ENCODE peak calls at places on chromosome 5, in six cellular contexts. P, K, O, W, I and D are unnamed samples.

GRCh38 chr5:148791334-148791667 is 35.1 kb upstream of the ADRB2 start:
- DNase-seq in P (no peak), K (no peak), O (no peak), W (no peak), I (no peak), D (no peak)

GRCh38 chr5:56429110-56429561 is 196.0 kb upstream of the ANKRD55 start:
- DNase-seq in P (no peak), K (peak), O (no peak), W (no peak), I (no peak), D (no peak)

GRCh38 chr5:89265511-89266169 is 382.7 kb upstream of the MEF2C start:
- DNase-seq in P (no peak), K (no peak), O (no peak), W (no peak), I (no peak), D (peak)

GRCh38 chr5:125928663-125929062 is 494.5 kb upstream of the GRAMD2B start:
- DNase-seq in P (no peak), K (no peak), O (no peak), W (no peak), I (no peak), D (no peak)

GRCh38 chr5:10704949-10705621 is 55.9 kb downstream of the DAP start:
- DNase-seq in P (no peak), K (no peak), O (no peak), W (no peak), I (no peak), D (peak)

GRCh38 chr5:139705655-139706587 is 57.8 kb downstream of the CXXC5 start:
- DNase-seq in P (no peak), K (no peak), O (no peak), W (no peak), I (no peak), D (peak)

GRCh38 chr5:83924171-83924570 is 203.5 kb upstream of the HAPLN1 start:
- DNase-seq in P (no peak), K (no peak), O (no peak), W (no peak), I (no peak), D (peak)

GRCh38 chr5:115472601-115473000 is 72.0 kb downstream of the FEM1C start:
- DNase-seq in P (no peak), K (no peak), O (no peak), W (no peak), I (no peak), D (no peak)

GRCh38 chr5:56447656-56448055 is 214.5 kb upstream of the ANKRD55 start:
- DNase-seq in P (no peak), K (no peak), O (no peak), W (no peak), I (no peak), D (no peak)

GRCh38 chr5:133071983-133072531 is 20.2 kb downstream of the HSPA4 start:
- DNase-seq in P (no peak), K (no peak), O (no peak), W (no peak), I (no peak), D (no peak)

GRCh38 chr5:64947031-64947430 is 178.3 kb downstream of the CWC27 start:
- DNase-seq in P (no peak), K (no peak), O (no peak), W (no peak), I (no peak), D (no peak)

GRCh38 chr5:167479796-167480195 is 811.6 kb upstream of the WWC1 start:
- DNase-seq in P (no peak), K (no peak), O (no peak), W (no peak), I (no peak), D (peak)

GRCh38 chr5:141657937-141658545 is 6.8 kb upstream of the FCHSD1 start:
- DNase-seq in P (no peak), K (peak), O (no peak), W (no peak), I (no peak), D (peak)

GRCh38 chr5:103503065-103503464 is 59.5 kb downstream of the NUDT12 start:
- DNase-seq in P (no peak), K (no peak), O (no peak), W (no peak), I (no peak), D (no peak)

GRCh38 chr5:98397081-98397480 is 376.4 kb upstream of the RGMB start:
- DNase-seq in P (no peak), K (no peak), O (no peak), W (no peak), I (no peak), D (no peak)

GRCh38 chr5:138663009-138663408 is 87.8 kb upstream of the HSPA9 start:
- DNase-seq in P (peak), K (no peak), O (no peak), W (no peak), I (no peak), D (no peak)

GRCh38 chr5:135318037-135318436 is 81.0 kb downstream of the MACROH2A1 start:
- DNase-seq in P (no peak), K (no peak), O (no peak), W (no peak), I (no peak), D (no peak)

GRCh38 chr5:107367919-107368318 is 302.8 kb downstream of the EFNA5 start:
- DNase-seq in P (no peak), K (no peak), O (no peak), W (no peak), I (no peak), D (no peak)

GRCh38 chr5:140251527-140251973 is 51.4 kb downstream of the PFDN1 start:
- DNase-seq in P (peak), K (peak), O (no peak), W (peak), I (no peak), D (peak)

GRCh38 chr5:16855475-16855874 is 80.6 kb downstream of the MYO10 start:
- DNase-seq in P (no peak), K (no peak), O (no peak), W (no peak), I (no peak), D (no peak)

GRCh38 chr5:82730862-82731261 is 346.3 kb downstream of the TMEM167A start:
- DNase-seq in P (no peak), K (no peak), O (no peak), W (no peak), I (no peak), D (no peak)

GRCh38 chr5:122263352-122264030 is 48.5 kb upstream of the SNCAIP start:
- DNase-seq in P (no peak), K (no peak), O (no peak), W (no peak), I (no peak), D (peak)

GRCh38 chr5:98414938-98415337 is 358.5 kb upstream of the RGMB start:
- DNase-seq in P (no peak), K (no peak), O (no peak), W (no peak), I (no peak), D (peak)

GRCh38 chr5:112232651-112233050 is 186.4 kb downstream of the EPB41L4A start:
- DNase-seq in P (no peak), K (peak), O (peak), W (no peak), I (no peak), D (no peak)

GRCh38 chr5:137743031-137743640 is 7.2 kb upstream of the KLHL3 start:
- DNase-seq in P (peak), K (peak), O (peak), W (no peak), I (peak), D (peak)

GRCh38 chr5:399296-400281 is 43.4 kb upstream of the EXOC3 start:
- DNase-seq in P (no peak), K (peak), O (peak), W (no peak), I (peak), D (peak)

GRCh38 chr5:180816608-180817534 is 14.3 kb upstream of the MGAT1 start:
- DNase-seq in P (no peak), K (no peak), O (no peak), W (no peak), I (no peak), D (no peak)

GRCh38 chr5:57094753-57095683 is 78.8 kb upstream of the GPBP1 start:
- DNase-seq in P (no peak), K (peak), O (peak), W (no peak), I (no peak), D (no peak)

DNA sequence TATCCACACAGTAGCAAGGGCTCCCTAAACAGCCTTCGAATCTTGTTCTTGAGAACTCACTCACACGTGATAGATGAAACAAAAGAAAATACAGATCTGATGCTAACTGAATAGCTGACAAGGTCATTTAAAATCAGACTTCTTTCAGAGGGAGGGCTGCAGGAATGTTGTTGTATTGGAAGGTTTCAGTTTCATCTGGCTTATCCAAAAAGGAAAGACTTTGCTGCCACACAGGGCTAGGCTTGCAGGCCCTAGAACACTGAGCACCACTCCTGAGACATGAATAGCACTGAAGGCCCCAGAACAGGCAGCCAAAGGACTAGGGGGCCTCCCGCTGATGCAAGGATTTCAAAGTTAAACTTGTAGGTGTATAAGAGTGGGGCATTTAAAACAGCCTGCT is 3.1 kb downstream of the CD180 start:
- DNase-seq in P (no peak), K (no peak), O (no peak), W (no peak), I (no peak), D (no peak)
- H3K27ac ChIP-seq in P (no peak), K (no peak), O (peak), W (no peak), I (peak), D (no peak)

DNA sequence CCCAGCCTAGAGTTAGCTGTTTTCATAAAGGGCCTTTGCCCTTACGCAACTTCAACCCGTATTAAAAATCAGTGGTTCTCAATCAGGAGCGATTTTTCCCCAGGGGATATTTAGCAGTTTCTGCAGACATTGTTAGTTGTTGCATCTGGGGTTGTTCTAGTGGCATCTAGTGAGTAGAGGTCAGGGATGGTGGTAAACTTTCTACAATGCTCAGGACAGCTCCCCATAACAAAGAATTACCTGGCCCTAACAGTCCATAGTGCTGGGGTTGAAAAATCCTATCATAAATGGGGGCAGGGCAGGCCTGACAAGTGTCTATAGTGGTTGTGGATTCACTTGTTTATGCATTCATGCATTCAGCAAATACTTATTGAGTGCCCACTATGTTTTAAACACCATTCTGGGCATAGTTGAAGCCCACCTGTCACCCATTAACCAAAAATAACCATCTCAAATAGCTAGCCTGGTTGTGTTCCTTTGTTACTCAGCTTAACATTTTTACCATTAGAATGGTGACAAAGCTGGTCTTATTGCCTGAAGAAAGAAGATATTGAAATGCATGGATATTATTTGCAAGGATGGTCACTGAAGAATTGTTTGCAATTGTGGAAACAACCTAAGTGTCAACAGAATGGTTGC is 15.9 kb upstream of the FGF1 start:
- DNase-seq in P (no peak), K (no peak), O (no peak), W (no peak), I (no peak), D (no peak)
- H3K27ac ChIP-seq in P (no peak), K (no peak), O (no peak), W (no peak), I (no peak), D (no peak)

GRCh38 chr5:127705120-127705892 is 2.1 kb downstream of the CCDC192 start:
- DNase-seq in P (no peak), K (peak), O (no peak), W (no peak), I (peak), D (peak)

GRCh38 chr5:127700237-127700766 is 2.9 kb upstream of the CCDC192 start:
- DNase-seq in P (no peak), K (no peak), O (no peak), W (no peak), I (no peak), D (peak)

GRCh38 chr5:127702434-127702833 is 757 bp upstream of the CCDC192 start:
- DNase-seq in P (no peak), K (no peak), O (no peak), W (no peak), I (no peak), D (peak)

GRCh38 chr5:127699416-127699815 is 3.8 kb upstream of the CCDC192 start:
- DNase-seq in P (no peak), K (no peak), O (no peak), W (no peak), I (no peak), D (no peak)

DNA sequence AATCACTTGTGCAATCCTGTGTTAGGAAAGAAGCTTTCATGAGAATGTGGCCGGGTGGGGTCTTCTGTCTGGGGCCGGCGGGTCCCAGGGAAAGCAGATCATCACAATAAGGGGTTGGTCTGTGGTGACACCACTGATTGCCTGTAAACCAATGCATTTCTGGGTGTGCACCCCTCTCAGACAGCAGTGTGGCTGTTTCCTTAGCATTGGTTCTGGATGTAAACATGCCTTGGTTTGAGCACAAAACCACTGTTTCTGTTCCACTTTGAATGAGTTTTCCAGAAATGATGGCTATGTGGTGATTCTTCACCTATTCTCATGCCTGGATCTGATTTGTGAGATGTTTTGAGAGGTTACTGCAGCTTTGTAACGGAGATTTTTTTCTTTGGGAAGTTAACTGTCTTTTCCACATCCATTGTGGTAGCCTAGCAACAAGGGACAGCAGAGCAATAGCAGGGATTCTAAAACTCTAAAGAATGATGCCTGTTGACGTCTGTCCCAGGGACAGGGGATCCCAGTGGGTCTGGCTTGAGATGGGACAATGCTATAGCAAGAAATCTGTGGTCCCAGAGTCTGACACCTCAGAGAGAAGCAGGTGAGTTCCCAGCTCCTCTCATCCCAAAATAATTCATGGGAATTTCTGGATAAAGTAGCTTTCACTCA is at the start of gene CCDC192:
- DNase-seq in P (no peak), K (no peak), O (no peak), W (no peak), I (no peak), D (no peak)
- H3K27ac ChIP-seq in P (no peak), K (no peak), O (no peak), W (no peak), I (no peak), D (no peak)

DNA sequence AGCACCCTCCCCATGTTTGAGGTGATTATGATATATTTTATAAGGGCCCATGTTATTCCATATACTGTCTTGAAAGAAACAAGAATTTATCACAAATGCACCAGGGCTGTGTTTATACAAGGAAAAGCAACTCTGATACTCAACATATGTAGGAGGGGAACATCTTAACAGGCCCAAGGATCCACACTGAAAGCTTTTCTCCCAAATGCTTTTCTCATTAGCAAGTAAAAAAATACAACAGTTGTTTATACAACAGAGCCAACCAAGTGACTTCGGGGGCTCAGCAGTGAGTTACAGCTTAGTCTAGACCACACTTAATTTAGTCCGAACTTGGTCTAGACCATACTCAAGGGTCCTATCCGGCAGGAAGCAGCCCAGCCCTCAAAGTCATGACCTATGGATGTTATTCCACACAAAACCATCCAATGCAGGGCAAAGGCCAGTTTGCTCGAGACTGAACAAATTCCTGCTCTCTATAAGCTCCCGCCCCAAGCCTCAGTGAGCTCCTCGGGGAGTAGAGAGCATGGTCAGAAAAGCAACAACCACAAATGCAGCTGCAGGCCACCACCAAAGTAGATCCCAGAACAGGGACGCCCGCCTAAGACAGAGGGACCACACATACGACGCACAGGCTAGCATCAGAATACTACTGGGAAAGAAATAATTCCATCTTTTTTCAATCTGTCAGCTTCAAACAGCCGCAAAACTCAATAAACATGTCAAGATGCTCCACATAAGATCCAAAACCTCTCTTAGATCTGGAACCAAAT is 6.8 kb downstream of the GZMK start:
- DNase-seq in P (no peak), K (no peak), O (no peak), W (no peak), I (no peak), D (no peak)
- H3K27ac ChIP-seq in P (no peak), K (no peak), O (no peak), W (no peak), I (no peak), D (peak)